ENCODE peak calls at places on chromosomes 16 and 17, in five cellular contexts. H, N, G, J and O are unnamed samples.

GRCh38 chr17:1621273-1621954 is 7.2 kb downstream of the SLC43A2 start:
- DNase-seq in N (no peak), G (no peak), H (no peak), J (no peak), O (no peak)

GRCh38 chr17:19897108-19897854 is 29.5 kb upstream of the ULK2 start:
- DNase-seq in J (peak; percentile 41), G (peak; percentile 45), H (no peak), N (no peak), O (no peak)

GRCh38 chr16:27728691-27729090 is 178.7 kb downstream of the KATNIP start:
- DNase-seq in H (no peak), N (no peak), J (no peak), G (no peak), O (no peak)

GRCh38 chr17:34883106-34884000 is 77.9 kb downstream of the CCT6B start:
- DNase-seq in H (peak; percentile 57), G (no peak), J (no peak), N (no peak), O (no peak)

GRCh38 chr16:72317378-72317777 is 145.4 kb upstream of the PMFBP1 start:
- DNase-seq in N (no peak), J (no peak), G (no peak), H (no peak), O (no peak)

GRCh38 chr16:4703906-4704305 is 10.5 kb downstream of the NUDT16L1 start:
- DNase-seq in J (no peak), N (no peak), H (no peak), G (no peak), O (no peak)

GRCh38 chr16:19236561-19236960 is 49.0 kb upstream of the CLEC19A start:
- DNase-seq in N (peak; percentile 53), H (no peak), G (no peak), J (no peak), O (no peak)

GRCh38 chr16:57384248-57385070 is 12.2 kb downstream of the CX3CL1 start:
- DNase-seq in H (peak; percentile 62), N (no peak), G (no peak), J (no peak), O (no peak)

GRCh38 chr16:69326172-69326873 is 4.1 kb downstream of the PDF start:
- DNase-seq in H (no peak), J (no peak), G (no peak), N (no peak), O (no peak)

GRCh38 chr16:56632160-56632847 is at the start of gene MT1M:
- DNase-seq in G (no peak), H (no peak), J (no peak), N (no peak), O (no peak)

GRCh38 chr16:27449434-27450188 is 47.6 kb downstream of the IL21R start:
- DNase-seq in G (no peak), J (no peak), N (no peak), H (peak; percentile 16), O (no peak)

GRCh38 chr17:46782250-46782953 is 36.1 kb downstream of the WNT3 start:
- DNase-seq in G (no peak), J (no peak), N (peak; percentile 74), H (peak; percentile 36), O (peak; percentile 77)

GRCh38 chr17:58324409-58325288 is 3.9 kb downstream of the TSPOAP1 start:
- DNase-seq in G (no peak), H (no peak), J (no peak), N (no peak), O (no peak)

GRCh38 chr17:19336938-19337711 is 25.4 kb downstream of the B9D1 start:
- DNase-seq in N (no peak), J (no peak), H (no peak), G (no peak), O (no peak)

GRCh38 chr17:29113334-29113733 is 66.9 kb downstream of the MYO18A start:
- DNase-seq in G (no peak), N (no peak), J (no peak), H (peak; percentile 73), O (no peak)

GRCh38 chr16:8849411-8850011 is 19.3 kb downstream of the CARHSP1 start:
- DNase-seq in H (peak; percentile 81), N (no peak), J (no peak), G (no peak), O (peak; percentile 59)

GRCh38 chr17:61425682-61426481 is 26.2 kb downstream of the TBX2 start:
- DNase-seq in N (no peak), G (no peak), J (no peak), H (no peak), O (no peak)

GRCh38 chr16:57278494-57278893 is 6.0 kb downstream of the PLLP start:
- DNase-seq in G (no peak), J (no peak), N (no peak), H (no peak), O (no peak)

GRCh38 chr17:72336026-72336803 is 215.4 kb downstream of the SOX9 start:
- DNase-seq in J (no peak), H (no peak), G (no peak), N (no peak), O (no peak)

GRCh38 chr17:32341141-32341856 is 674 bp downstream of the C17orf75 start:
- DNase-seq in N (no peak), H (peak; percentile 63), G (no peak), J (no peak), O (no peak)

GRCh38 chr17:32342603-32343325 is 791 bp upstream of the C17orf75 start:
- DNase-seq in J (no peak), G (no peak), H (no peak), N (no peak), O (no peak)

GRCh38 chr17:32345953-32346600 is 3.9 kb upstream of the ZNF207 start:
- DNase-seq in H (no peak), G (no peak), J (no peak), N (no peak), O (no peak)

DNA sequence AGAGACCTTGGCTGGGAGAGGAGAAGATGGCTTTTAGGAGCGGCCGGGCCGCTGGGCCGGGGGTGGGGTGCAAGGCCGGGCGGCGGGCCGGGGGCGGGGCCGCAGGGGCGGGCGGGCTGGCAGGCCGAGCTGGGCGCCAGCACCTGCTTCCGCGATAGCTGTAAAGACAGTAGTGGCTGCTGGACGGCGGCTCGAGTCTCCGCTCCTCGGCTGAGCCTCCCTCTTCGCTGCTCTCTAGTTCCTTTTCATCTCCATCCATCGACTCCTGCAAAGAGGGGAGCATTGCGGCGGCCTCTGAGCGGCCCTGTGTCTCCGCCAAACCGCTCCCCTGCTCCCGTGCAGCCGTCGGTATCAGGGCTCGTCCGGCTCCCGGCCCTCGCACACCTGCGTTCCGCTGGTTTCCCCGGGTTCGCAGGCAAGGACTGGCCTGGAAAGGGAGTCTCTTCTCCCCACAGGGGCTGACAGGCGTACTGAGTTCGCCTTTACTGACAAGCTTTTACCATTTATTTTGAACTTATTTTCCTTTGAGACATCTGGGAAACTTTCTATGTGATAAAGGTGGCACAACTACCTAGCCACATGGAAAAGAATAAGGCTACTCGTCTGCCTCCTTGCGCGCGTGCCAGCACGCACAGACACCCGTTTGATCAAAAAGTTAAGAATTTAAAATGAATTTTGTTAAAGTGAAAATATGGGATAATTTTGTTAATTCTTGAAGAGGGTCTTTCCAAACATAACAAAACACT is at the start of gene C17orf75:
- DNase-seq in H (peak; percentile 92), G (peak; percentile 62), N (peak; percentile 69), J (peak; percentile 63), O (peak; percentile 76)
- TF ChIP-seq POLR2A in H (peak; percentile 71), G (no peak), N (peak; percentile 71), J (no peak), O (peak; percentile 60)

GRCh38 chr17:69327060-69327831 is at the start of gene ABCA5:
- DNase-seq in H (peak; percentile 62), G (peak; percentile 88), N (peak; percentile 93), J (peak; percentile 66), O (peak; percentile 96)
- TF ChIP-seq POLR2A in H (no peak), G (peak; percentile 24), N (peak; percentile 90), J (peak; percentile 78), O (peak; percentile 68)

GRCh38 chr17:30905742-30906100 is 317 bp downstream of the TEFM start:
- DNase-seq in H (peak; percentile 50), G (no peak), N (peak; percentile 46), J (no peak), O (no peak)

GRCh38 chr17:30908717-30909420 is 2.8 kb upstream of the TEFM start:
- DNase-seq in G (no peak), H (no peak), N (no peak), J (no peak), O (no peak)

DNA sequence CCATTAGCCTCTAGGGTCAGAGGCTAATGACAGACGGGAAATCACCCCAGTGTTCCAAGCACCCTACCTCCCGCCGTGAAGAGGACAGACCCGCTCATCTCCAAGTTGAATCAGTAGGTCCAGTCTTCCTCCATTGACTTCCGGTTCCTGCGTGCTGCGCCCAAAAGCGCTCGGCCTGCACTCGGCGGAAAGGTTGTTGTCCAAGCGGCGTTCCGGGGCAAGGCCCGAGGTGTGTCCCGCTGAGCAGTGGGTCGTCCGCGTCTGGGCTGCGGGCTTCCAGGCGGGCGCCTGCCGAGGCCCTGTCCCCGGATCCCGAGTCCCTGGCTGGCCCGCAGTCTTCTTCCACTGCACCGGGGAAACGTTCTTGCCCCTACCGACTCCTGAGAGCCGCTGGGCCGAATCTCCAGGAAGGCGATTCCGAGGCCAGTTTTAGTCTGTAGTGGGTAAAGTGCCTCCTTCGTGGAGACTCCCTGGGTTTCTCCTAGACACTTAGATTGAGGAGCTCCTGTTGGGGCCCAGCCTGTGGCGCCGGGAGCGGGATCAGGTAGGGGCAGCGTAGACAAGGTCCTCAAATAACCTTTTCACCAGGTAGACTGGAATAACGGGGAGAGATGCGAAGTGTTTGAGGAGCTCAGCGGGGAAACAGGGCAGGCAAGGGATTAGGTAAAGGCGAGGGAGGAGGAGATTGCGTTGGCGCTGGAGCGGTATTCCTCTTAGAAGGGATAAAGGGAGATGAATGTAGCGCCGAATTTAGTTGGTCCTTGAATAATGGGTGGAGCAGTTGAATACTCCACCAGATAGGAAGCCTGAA is at the start of gene TEFM:
- DNase-seq in H (peak; percentile 95), J (peak; percentile 82), G (peak; percentile 76), N (peak; percentile 96), O (peak; percentile 70)
- TF ChIP-seq POLR2A in H (peak; percentile 83), J (no peak), G (no peak), N (peak; percentile 94), O (peak; percentile 62)

GRCh38 chr16:2973605-2974318 is 4.6 kb downstream of the PAQR4 start:
- DNase-seq in H (no peak), J (no peak), G (no peak), N (no peak), O (no peak)

GRCh38 chr16:2976673-2977072 is 3.6 kb downstream of the PKMYT1 start:
- DNase-seq in H (no peak), J (no peak), N (no peak), G (no peak), O (no peak)

GRCh38 chr16:2974319-2975056 is 5.3 kb downstream of the PAQR4 start:
- DNase-seq in N (no peak), J (no peak), G (no peak), H (no peak), O (no peak)

GRCh38 chr16:2976201-2976600 is 4.0 kb downstream of the PKMYT1 start:
- DNase-seq in G (no peak), H (no peak), J (no peak), N (no peak), O (no peak)

DNA sequence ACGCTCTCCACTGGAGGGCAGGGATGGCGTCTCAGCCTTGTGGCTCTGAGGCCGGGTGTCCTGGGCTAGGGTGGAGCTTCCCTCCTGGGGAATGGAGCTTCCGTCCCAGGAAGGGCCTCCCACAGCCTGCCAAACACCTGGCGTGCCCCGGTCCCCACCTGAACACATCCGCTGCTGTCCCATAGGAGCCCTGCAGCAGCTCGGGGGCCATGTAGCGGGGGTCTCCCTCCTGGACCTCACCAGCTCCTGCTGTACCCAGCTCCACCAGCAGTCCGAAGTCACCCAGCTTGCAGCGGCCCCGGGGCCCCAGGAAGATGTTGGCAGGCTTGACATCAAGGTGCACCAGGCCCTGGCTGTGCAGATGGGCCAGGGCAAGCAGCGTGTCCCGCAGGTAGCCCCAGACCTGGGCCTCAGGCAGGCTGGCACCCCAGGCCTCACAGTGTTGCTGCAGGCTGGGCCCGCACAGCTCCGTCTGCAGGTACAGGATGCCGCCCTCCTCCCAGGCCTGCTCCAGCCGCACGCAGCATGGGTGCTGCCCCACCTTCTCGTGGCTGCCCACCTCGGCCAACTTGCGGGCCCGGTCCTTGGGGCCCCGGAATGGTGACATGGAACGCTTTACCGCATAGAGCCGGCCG is 5.0 kb downstream of the PKMYT1 start:
- DNase-seq in J (no peak), N (no peak), G (no peak), H (no peak), O (no peak)
- TF ChIP-seq POLR2A in J (no peak), N (no peak), G (no peak), H (no peak), O (no peak)